ENCODE peak calls at places on chromosomes 3 and 15, in nine cellular contexts. One of them, this sample, is unnamed. For H3K4me1, the result is how much of the 10 kb centered on the place peaks cover.

GRCh38 chr15:26128611-26129140 is 265.5 kb upstream of the ATP10A start:
- DNase-seq in A549: no peak
- DNase-seq in left ventricle myocardium inferior: no peak
- DNase-seq in heart right ventricle: no peak
- DNase-seq in sigmoid colon: no peak
- DNase-seq in stomach: no peak
- DNase-seq in heart left ventricle: no peak
- DNase-seq in PC-9: no peak
- DNase-seq in mucosa of descending colon: no peak
- DNase-seq in this sample: no peak

GRCh38 chr3:11637901-11638668 is 5.6 kb downstream of the VGLL4 start:
- DNase-seq in left ventricle myocardium inferior: no peak
- DNase-seq in heart right ventricle: no peak
- DNase-seq in sigmoid colon: no peak
- DNase-seq in heart left ventricle: no peak
- DNase-seq in A549: no peak
- DNase-seq in mucosa of descending colon: no peak
- DNase-seq in stomach: no peak
- DNase-seq in PC-9: no peak
- DNase-seq in this sample: no peak

GRCh38 chr3:111577798-111578685 is 17.1 kb downstream of the ZBED2 start:
- DNase-seq in left ventricle myocardium inferior: no peak
- DNase-seq in heart left ventricle: no peak
- DNase-seq in mucosa of descending colon: no peak
- DNase-seq in A549: peak
- DNase-seq in heart right ventricle: no peak
- DNase-seq in PC-9: peak
- DNase-seq in stomach: no peak
- DNase-seq in sigmoid colon: no peak
- DNase-seq in this sample: no peak

GRCh38 chr3:46874430-46874829 is 3.1 kb upstream of the PTH1R start:
- DNase-seq in A549: no peak
- DNase-seq in stomach: no peak
- DNase-seq in heart right ventricle: peak
- DNase-seq in mucosa of descending colon: no peak
- DNase-seq in PC-9: no peak
- DNase-seq in left ventricle myocardium inferior: peak
- DNase-seq in sigmoid colon: no peak
- DNase-seq in heart left ventricle: no peak
- DNase-seq in this sample: no peak

GRCh38 chr15:52112203-52112750 is 298 bp downstream of the BCL2L10 start:
- DNase-seq in A549: no peak
- DNase-seq in mucosa of descending colon: peak
- DNase-seq in heart left ventricle: no peak
- DNase-seq in PC-9: no peak
- DNase-seq in sigmoid colon: no peak
- DNase-seq in left ventricle myocardium inferior: no peak
- DNase-seq in heart right ventricle: no peak
- DNase-seq in stomach: peak
- DNase-seq in this sample: peak

GRCh38 chr3:139759470-139759869 is 81.7 kb upstream of the NMNAT3 start:
- DNase-seq in A549: no peak
- DNase-seq in PC-9: no peak
- DNase-seq in mucosa of descending colon: no peak
- DNase-seq in heart right ventricle: no peak
- DNase-seq in sigmoid colon: no peak
- DNase-seq in stomach: no peak
- DNase-seq in left ventricle myocardium inferior: no peak
- DNase-seq in heart left ventricle: no peak
- DNase-seq in this sample: no peak

GRCh38 chr3:67415504-67415903 is 238.9 kb downstream of the SUCLG2 start:
- DNase-seq in heart left ventricle: no peak
- DNase-seq in left ventricle myocardium inferior: no peak
- DNase-seq in stomach: no peak
- DNase-seq in mucosa of descending colon: no peak
- DNase-seq in sigmoid colon: no peak
- DNase-seq in A549: no peak
- DNase-seq in heart right ventricle: no peak
- DNase-seq in PC-9: no peak
- DNase-seq in this sample: no peak

GRCh38 chr15:73686781-73687256 is 2.6 kb downstream of the CD276 start:
- DNase-seq in sigmoid colon: peak
- DNase-seq in PC-9: no peak
- DNase-seq in left ventricle myocardium inferior: no peak
- DNase-seq in heart right ventricle: no peak
- DNase-seq in stomach: no peak
- DNase-seq in heart left ventricle: no peak
- DNase-seq in A549: peak
- DNase-seq in mucosa of descending colon: no peak
- DNase-seq in this sample: no peak

GRCh38 chr3:127038476-127038875 is 55.6 kb downstream of the PLXNA1 start:
- DNase-seq in heart right ventricle: no peak
- DNase-seq in heart left ventricle: no peak
- DNase-seq in sigmoid colon: peak
- DNase-seq in A549: no peak
- DNase-seq in mucosa of descending colon: peak
- DNase-seq in left ventricle myocardium inferior: no peak
- DNase-seq in PC-9: no peak
- DNase-seq in stomach: no peak
- DNase-seq in this sample: no peak

GRCh38 chr3:9947025-9947995 is 4.9 kb downstream of the PRRT3 start:
- DNase-seq in heart right ventricle: peak
- DNase-seq in left ventricle myocardium inferior: peak
- DNase-seq in heart left ventricle: peak
- DNase-seq in PC-9: peak
- DNase-seq in sigmoid colon: peak
- DNase-seq in stomach: peak
- DNase-seq in mucosa of descending colon: peak
- DNase-seq in A549: peak
- DNase-seq in this sample: no peak

GRCh38 chr15:80485370-80486164 is 81.4 kb downstream of the ARNT2 start:
- DNase-seq in PC-9: no peak
- DNase-seq in mucosa of descending colon: no peak
- DNase-seq in heart right ventricle: no peak
- DNase-seq in sigmoid colon: no peak
- DNase-seq in A549: no peak
- DNase-seq in heart left ventricle: no peak
- DNase-seq in stomach: no peak
- DNase-seq in left ventricle myocardium inferior: no peak
- DNase-seq in this sample: no peak

GRCh38 chr3:125357032-125357658 is 18.0 kb downstream of the ZNF148 start:
- DNase-seq in mucosa of descending colon: peak
- DNase-seq in sigmoid colon: peak
- DNase-seq in heart right ventricle: peak
- DNase-seq in heart left ventricle: peak
- DNase-seq in stomach: peak
- DNase-seq in PC-9: no peak
- DNase-seq in A549: peak
- DNase-seq in left ventricle myocardium inferior: peak
- DNase-seq in this sample: peak

GRCh38 chr3:59709702-59710555 is 660.1 kb upstream of the CFAP20DC start:
- DNase-seq in mucosa of descending colon: peak
- DNase-seq in left ventricle myocardium inferior: peak
- DNase-seq in PC-9: no peak
- DNase-seq in stomach: peak
- DNase-seq in heart right ventricle: peak
- DNase-seq in sigmoid colon: peak
- DNase-seq in A549: no peak
- DNase-seq in heart left ventricle: peak
- DNase-seq in this sample: peak

GRCh38 chr3:115359507-115359906 is 212.4 kb upstream of the ZBTB20 start:
- DNase-seq in left ventricle myocardium inferior: no peak
- DNase-seq in stomach: no peak
- DNase-seq in sigmoid colon: no peak
- DNase-seq in A549: no peak
- DNase-seq in heart right ventricle: no peak
- DNase-seq in heart left ventricle: no peak
- DNase-seq in PC-9: no peak
- DNase-seq in mucosa of descending colon: no peak
- DNase-seq in this sample: no peak

GRCh38 chr3:183448369-183449128 is 20.1 kb upstream of the MCF2L2 start:
- DNase-seq in stomach: no peak
- DNase-seq in A549: no peak
- DNase-seq in heart right ventricle: no peak
- DNase-seq in mucosa of descending colon: no peak
- DNase-seq in PC-9: no peak
- DNase-seq in heart left ventricle: no peak
- DNase-seq in sigmoid colon: no peak
- DNase-seq in left ventricle myocardium inferior: no peak
- DNase-seq in this sample: no peak

GRCh38 chr3:132596326-132596725 is 744 bp upstream of the ACKR4 start:
- DNase-seq in sigmoid colon: no peak
- DNase-seq in stomach: no peak
- DNase-seq in heart right ventricle: no peak
- DNase-seq in left ventricle myocardium inferior: no peak
- DNase-seq in A549: no peak
- DNase-seq in heart left ventricle: no peak
- DNase-seq in mucosa of descending colon: no peak
- DNase-seq in PC-9: no peak
- DNase-seq in this sample: no peak
- H3K4me1 ChIP-seq in sigmoid colon: under half
- H3K4me1 ChIP-seq in stomach: under half
- H3K4me1 ChIP-seq in heart right ventricle: under half
- H3K4me1 ChIP-seq in left ventricle myocardium inferior: under half
- H3K4me1 ChIP-seq in A549: under half
- H3K4me1 ChIP-seq in heart left ventricle: under half
- H3K4me1 ChIP-seq in mucosa of descending colon: under half
- H3K4me1 ChIP-seq in PC-9: under half
- H3K4me1 ChIP-seq in this sample: under half

GRCh38 chr3:117036259-117036799 is 326.8 kb downstream of the TUSC7 start:
- DNase-seq in PC-9: no peak
- DNase-seq in mucosa of descending colon: no peak
- DNase-seq in A549: no peak
- DNase-seq in stomach: no peak
- DNase-seq in sigmoid colon: peak
- DNase-seq in heart right ventricle: peak
- DNase-seq in heart left ventricle: peak
- DNase-seq in left ventricle myocardium inferior: peak
- DNase-seq in this sample: no peak

GRCh38 chr3:117035785-117036184 is 326.2 kb downstream of the TUSC7 start:
- DNase-seq in heart right ventricle: no peak
- DNase-seq in stomach: no peak
- DNase-seq in heart left ventricle: no peak
- DNase-seq in left ventricle myocardium inferior: peak
- DNase-seq in mucosa of descending colon: no peak
- DNase-seq in sigmoid colon: peak
- DNase-seq in PC-9: no peak
- DNase-seq in A549: no peak
- DNase-seq in this sample: no peak
- H3K4me3 ChIP-seq in heart right ventricle: no peak
- H3K4me3 ChIP-seq in stomach: no peak
- H3K4me3 ChIP-seq in heart left ventricle: no peak
- H3K4me3 ChIP-seq in left ventricle myocardium inferior: no peak
- H3K4me3 ChIP-seq in mucosa of descending colon: no peak
- H3K4me3 ChIP-seq in sigmoid colon: no peak
- H3K4me3 ChIP-seq in PC-9: no peak
- H3K4me3 ChIP-seq in A549: no peak
- H3K4me3 ChIP-seq in this sample: no peak

GRCh38 chr3:197344582-197345318 is 46.3 kb upstream of the DLG1 start:
- DNase-seq in heart right ventricle: no peak
- DNase-seq in mucosa of descending colon: no peak
- DNase-seq in sigmoid colon: no peak
- DNase-seq in stomach: no peak
- DNase-seq in A549: no peak
- DNase-seq in heart left ventricle: no peak
- DNase-seq in PC-9: no peak
- DNase-seq in left ventricle myocardium inferior: no peak
- DNase-seq in this sample: no peak
- H3K4me1 ChIP-seq in heart right ventricle: under half
- H3K4me1 ChIP-seq in mucosa of descending colon: under half
- H3K4me1 ChIP-seq in sigmoid colon: under half
- H3K4me1 ChIP-seq in stomach: under half
- H3K4me1 ChIP-seq in A549: under half
- H3K4me1 ChIP-seq in heart left ventricle: under half
- H3K4me1 ChIP-seq in PC-9: under half
- H3K4me1 ChIP-seq in left ventricle myocardium inferior: under half
- H3K4me1 ChIP-seq in this sample: under half

DNA sequence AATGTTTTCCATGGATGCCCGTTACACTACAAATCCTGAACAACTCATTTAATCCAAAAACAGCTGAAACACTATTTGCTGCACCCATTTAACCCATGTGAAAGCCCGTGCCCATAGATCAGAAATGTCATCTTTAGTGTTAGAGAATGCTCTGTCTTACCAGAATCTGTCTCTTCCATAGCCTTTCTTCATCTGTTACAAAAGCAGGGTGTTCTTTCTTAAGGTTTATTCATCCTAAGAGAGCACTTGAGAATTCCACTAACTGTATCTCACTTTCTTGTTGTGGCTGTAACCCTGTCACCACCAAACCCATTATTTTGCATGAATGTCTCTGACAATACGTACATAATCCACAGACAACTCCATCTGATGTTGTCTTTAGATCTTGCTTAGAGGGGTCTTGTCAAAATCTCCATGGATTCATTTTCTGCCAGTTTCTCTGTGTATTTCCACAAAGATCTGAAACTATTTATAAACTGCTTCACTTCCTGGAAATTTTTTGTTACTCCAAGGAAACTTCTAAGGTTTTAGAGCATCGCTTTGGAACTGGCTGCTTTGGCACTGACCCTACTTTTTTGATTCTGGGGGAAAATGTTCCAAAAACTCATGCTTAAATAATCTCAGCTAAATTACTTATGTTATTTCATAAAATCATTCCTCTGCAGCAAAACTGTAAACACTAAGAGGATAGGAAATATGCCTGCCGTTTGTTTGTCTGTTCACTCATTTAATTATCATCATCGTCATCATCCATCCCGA is 167.8 kb upstream of the CCDC54 start:
- DNase-seq in A549: no peak
- DNase-seq in heart left ventricle: no peak
- DNase-seq in mucosa of descending colon: no peak
- DNase-seq in heart right ventricle: no peak
- DNase-seq in stomach: no peak
- DNase-seq in left ventricle myocardium inferior: no peak
- DNase-seq in sigmoid colon: no peak
- DNase-seq in PC-9: no peak
- DNase-seq in this sample: no peak
- H3K4me3 ChIP-seq in A549: no peak
- H3K4me3 ChIP-seq in heart left ventricle: no peak
- H3K4me3 ChIP-seq in mucosa of descending colon: no peak
- H3K4me3 ChIP-seq in heart right ventricle: no peak
- H3K4me3 ChIP-seq in stomach: no peak
- H3K4me3 ChIP-seq in left ventricle myocardium inferior: peak
- H3K4me3 ChIP-seq in sigmoid colon: no peak
- H3K4me3 ChIP-seq in PC-9: no peak
- H3K4me3 ChIP-seq in this sample: no peak